ENCODE peak calls at places on chromosomes 16 and 17, in eight cellular contexts. One of them, this sample, is unnamed.
A peak's percentile ranks its signal among the peaks of the same experiment; 100 is the strongest.

GRCh38 chr17:42118545-42118944 is 2.6 kb downstream of the KAT2A start:
- DNase-seq in DND-41: peak; percentile 57
- DNase-seq in OCI-LY7: peak; percentile 71
- DNase-seq in K562: peak; percentile 59
- DNase-seq in neural progenitor cell: peak; percentile 44
- DNase-seq in A549: peak; percentile 84
- DNase-seq in IMR-90: peak; percentile 25
- DNase-seq in fibroblast of lung: peak; percentile 17
- DNase-seq in this sample: no peak

GRCh38 chr16:81717662-81718189 is 61.4 kb upstream of the PLCG2 start:
- DNase-seq in DND-41: no peak
- DNase-seq in OCI-LY7: no peak
- DNase-seq in K562: no peak
- DNase-seq in neural progenitor cell: no peak
- DNase-seq in A549: no peak
- DNase-seq in IMR-90: no peak
- DNase-seq in fibroblast of lung: no peak
- DNase-seq in this sample: no peak

GRCh38 chr17:13002761-13003453 is 14.9 kb downstream of the ELAC2 start:
- DNase-seq in DND-41: peak; percentile 34
- DNase-seq in OCI-LY7: peak; percentile 67
- DNase-seq in K562: peak; percentile 63
- DNase-seq in neural progenitor cell: peak; percentile 87
- DNase-seq in A549: peak; percentile 80
- DNase-seq in IMR-90: peak; percentile 77
- DNase-seq in fibroblast of lung: peak; percentile 79
- DNase-seq in this sample: no peak

GRCh38 chr17:76480676-76481075 is 13.3 kb downstream of the AANAT start:
- DNase-seq in DND-41: no peak
- DNase-seq in OCI-LY7: peak; percentile 85
- DNase-seq in K562: no peak
- DNase-seq in neural progenitor cell: peak; percentile 45
- DNase-seq in A549: no peak
- DNase-seq in IMR-90: no peak
- DNase-seq in fibroblast of lung: no peak
- DNase-seq in this sample: no peak

GRCh38 chr17:41024702-41025101 is 2.3 kb downstream of the KRTAP1-5 start:
- DNase-seq in DND-41: no peak
- DNase-seq in OCI-LY7: no peak
- DNase-seq in K562: no peak
- DNase-seq in neural progenitor cell: no peak
- DNase-seq in A549: no peak
- DNase-seq in IMR-90: peak; percentile 14
- DNase-seq in fibroblast of lung: no peak
- DNase-seq in this sample: no peak

GRCh38 chr16:82092711-82093110 is 57.7 kb downstream of the HSD17B2 start:
- DNase-seq in DND-41: no peak
- DNase-seq in OCI-LY7: no peak
- DNase-seq in K562: no peak
- DNase-seq in neural progenitor cell: no peak
- DNase-seq in A549: no peak
- DNase-seq in IMR-90: peak; percentile 4
- DNase-seq in fibroblast of lung: no peak
- DNase-seq in this sample: no peak

GRCh38 chr16:104355-104754 is 26.3 kb downstream of the MPG start:
- DNase-seq in DND-41: no peak
- DNase-seq in OCI-LY7: no peak
- DNase-seq in K562: no peak
- DNase-seq in neural progenitor cell: no peak
- DNase-seq in A549: no peak
- DNase-seq in IMR-90: no peak
- DNase-seq in fibroblast of lung: no peak
- DNase-seq in this sample: no peak

GRCh38 chr17:46979023-46979870 is at the start of gene RPRML:
- DNase-seq in DND-41: peak; percentile 50
- DNase-seq in OCI-LY7: peak; percentile 73
- DNase-seq in K562: peak; percentile 39
- DNase-seq in neural progenitor cell: peak; percentile 77
- DNase-seq in A549: peak; percentile 25
- DNase-seq in IMR-90: no peak
- DNase-seq in fibroblast of lung: no peak
- DNase-seq in this sample: peak; percentile 40

GRCh38 chr17:18182978-18183333 is 672 bp upstream of the ALKBH5 start:
- DNase-seq in DND-41: peak; percentile 86
- DNase-seq in OCI-LY7: peak; percentile 85
- DNase-seq in K562: peak; percentile 83
- DNase-seq in neural progenitor cell: no peak
- DNase-seq in A549: peak; percentile 87
- DNase-seq in IMR-90: peak; percentile 78
- DNase-seq in fibroblast of lung: no peak
- DNase-seq in this sample: peak; percentile 69

GRCh38 chr16:10965440-10966039 is 21.2 kb downstream of the CLEC16A start:
- DNase-seq in DND-41: peak; percentile 30
- DNase-seq in OCI-LY7: peak; percentile 30
- DNase-seq in K562: peak; percentile 32
- DNase-seq in neural progenitor cell: no peak
- DNase-seq in A549: no peak
- DNase-seq in IMR-90: no peak
- DNase-seq in fibroblast of lung: no peak
- DNase-seq in this sample: no peak

GRCh38 chr17:5238333-5238732 is 3.7 kb upstream of the SCIMP start:
- DNase-seq in DND-41: no peak
- DNase-seq in OCI-LY7: peak; percentile 67
- DNase-seq in K562: no peak
- DNase-seq in neural progenitor cell: no peak
- DNase-seq in A549: no peak
- DNase-seq in IMR-90: no peak
- DNase-seq in fibroblast of lung: no peak
- DNase-seq in this sample: no peak

GRCh38 chr16:50992366-50993032 is 158.6 kb downstream of the SALL1 start:
- DNase-seq in DND-41: no peak
- DNase-seq in OCI-LY7: no peak
- DNase-seq in K562: no peak
- DNase-seq in neural progenitor cell: no peak
- DNase-seq in A549: no peak
- DNase-seq in IMR-90: no peak
- DNase-seq in fibroblast of lung: no peak
- DNase-seq in this sample: no peak

GRCh38 chr17:37844158-37844976 is 79.8 kb upstream of the TBC1D3K start:
- DNase-seq in DND-41: no peak
- DNase-seq in OCI-LY7: peak; percentile 49
- DNase-seq in K562: peak; percentile 67
- DNase-seq in neural progenitor cell: peak; percentile 85
- DNase-seq in A549: peak; percentile 87
- DNase-seq in IMR-90: peak; percentile 58
- DNase-seq in fibroblast of lung: peak; percentile 45
- DNase-seq in this sample: no peak

GRCh38 chr16:81632392-81633146 is 146.5 kb upstream of the PLCG2 start:
- DNase-seq in DND-41: peak; percentile 76
- DNase-seq in OCI-LY7: no peak
- DNase-seq in K562: peak; percentile 88
- DNase-seq in neural progenitor cell: no peak
- DNase-seq in A549: peak; percentile 60
- DNase-seq in IMR-90: peak; percentile 94
- DNase-seq in fibroblast of lung: peak; percentile 89
- DNase-seq in this sample: peak; percentile 79

GRCh38 chr16:84530590-84530989 is 26.1 kb upstream of the MEAK7 start:
- DNase-seq in DND-41: no peak
- DNase-seq in OCI-LY7: no peak
- DNase-seq in K562: no peak
- DNase-seq in neural progenitor cell: no peak
- DNase-seq in A549: no peak
- DNase-seq in IMR-90: no peak
- DNase-seq in fibroblast of lung: no peak
- DNase-seq in this sample: no peak

DNA sequence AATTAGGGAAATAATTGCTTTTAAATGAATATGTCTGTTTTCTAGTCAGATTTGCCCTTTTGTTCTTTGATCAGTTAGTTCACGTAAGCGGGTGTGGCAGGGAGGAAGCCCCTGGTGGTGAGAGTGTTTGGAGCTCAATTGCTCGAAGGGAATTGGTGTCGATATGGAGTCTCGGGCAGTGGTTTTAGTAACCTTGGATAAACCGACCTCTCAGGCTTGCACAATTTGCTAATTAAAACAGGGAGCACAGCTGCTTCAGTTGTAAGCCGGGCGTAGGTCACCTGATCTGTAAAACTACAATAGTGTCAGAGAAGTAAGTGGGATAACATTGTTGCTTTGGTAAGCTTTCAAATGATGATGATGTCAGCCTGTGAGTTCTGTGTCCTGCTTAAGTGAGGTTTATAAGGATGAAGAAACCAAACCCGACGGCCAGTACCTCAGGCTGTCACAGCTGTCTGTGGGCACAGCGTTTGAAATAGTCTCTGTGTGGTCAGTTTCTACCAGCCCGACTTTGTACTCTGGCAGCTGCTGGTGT is 2.9 kb downstream of the ZNF750 start:
- DNase-seq in DND-41: no peak
- DNase-seq in OCI-LY7: no peak
- DNase-seq in K562: no peak
- DNase-seq in neural progenitor cell: peak; percentile 37
- DNase-seq in A549: no peak
- DNase-seq in IMR-90: no peak
- DNase-seq in fibroblast of lung: peak; percentile 24
- DNase-seq in this sample: no peak
- TF ChIP-seq CTCF in DND-41: peak; percentile 29
- TF ChIP-seq CTCF in OCI-LY7: no peak
- TF ChIP-seq CTCF in K562: no peak
- TF ChIP-seq CTCF in neural progenitor cell: peak; percentile 47
- TF ChIP-seq CTCF in A549: no peak
- TF ChIP-seq CTCF in IMR-90: no peak
- TF ChIP-seq CTCF in fibroblast of lung: peak; percentile 23
- TF ChIP-seq CTCF in this sample: no peak

DNA sequence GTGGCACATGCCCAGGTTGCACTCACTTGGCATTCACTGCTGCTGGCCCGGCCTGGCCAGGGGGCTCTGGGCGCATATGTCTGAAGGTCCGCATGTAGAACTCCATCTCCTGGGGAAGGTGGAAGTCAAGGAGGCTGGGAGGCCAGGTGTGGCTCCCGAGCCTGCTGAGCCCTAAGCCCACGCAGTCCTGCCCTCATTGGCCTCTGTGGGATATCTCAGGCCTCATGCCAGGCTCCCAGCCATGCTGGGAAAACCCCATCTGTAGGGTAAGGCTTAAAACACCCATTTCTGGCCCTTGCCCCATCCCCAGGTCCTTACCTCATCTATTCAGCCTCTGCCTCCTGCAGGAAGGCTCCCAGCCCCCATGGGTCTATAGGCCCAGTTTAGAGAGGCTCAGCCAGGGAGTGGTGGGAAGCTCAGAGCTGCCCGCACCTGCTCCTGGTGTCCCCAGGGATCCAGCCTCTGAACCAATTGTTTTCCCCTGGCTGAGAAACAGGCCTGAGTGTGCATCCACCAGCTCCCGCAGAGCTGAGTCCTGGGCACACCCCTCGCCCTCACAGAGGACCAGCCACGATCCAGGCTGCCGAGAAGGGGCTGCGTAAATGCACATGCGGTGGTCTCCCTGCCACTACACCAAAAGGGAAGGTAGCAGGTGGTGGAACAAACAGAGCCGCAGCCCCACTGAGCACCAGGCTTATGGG is 2.3 kb upstream of the TPPP3 start:
- DNase-seq in DND-41: no peak
- DNase-seq in OCI-LY7: no peak
- DNase-seq in K562: no peak
- DNase-seq in neural progenitor cell: peak; percentile 67
- DNase-seq in A549: no peak
- DNase-seq in IMR-90: peak; percentile 72
- DNase-seq in fibroblast of lung: no peak
- DNase-seq in this sample: no peak
- H3K27ac ChIP-seq in DND-41: no peak overlapping the region
- H3K27ac ChIP-seq in OCI-LY7: no peak overlapping the region
- H3K27ac ChIP-seq in K562: no peak overlapping the region
- H3K27ac ChIP-seq in neural progenitor cell: no peak overlapping the region
- H3K27ac ChIP-seq in A549: peak overlapping the region; percentile 68
- H3K27ac ChIP-seq in IMR-90: no peak overlapping the region
- H3K27ac ChIP-seq in fibroblast of lung: peak overlapping the region; percentile 13
- H3K27ac ChIP-seq in this sample: no peak overlapping the region

GRCh38 chr16:56847173-56847948 is 17.6 kb upstream of the SLC12A3 start:
- DNase-seq in DND-41: peak; percentile 41
- DNase-seq in OCI-LY7: peak; percentile 53
- DNase-seq in K562: no peak
- DNase-seq in neural progenitor cell: no peak
- DNase-seq in A549: no peak
- DNase-seq in IMR-90: no peak
- DNase-seq in fibroblast of lung: no peak
- DNase-seq in this sample: no peak

GRCh38 chr16:56848056-56848936 is 16.7 kb upstream of the SLC12A3 start:
- DNase-seq in DND-41: no peak
- DNase-seq in OCI-LY7: no peak
- DNase-seq in K562: peak; percentile 23
- DNase-seq in neural progenitor cell: no peak
- DNase-seq in A549: no peak
- DNase-seq in IMR-90: peak; percentile 79
- DNase-seq in fibroblast of lung: peak; percentile 73
- DNase-seq in this sample: no peak

GRCh38 chr16:56851671-56852400 is 13.2 kb upstream of the SLC12A3 start:
- DNase-seq in DND-41: no peak
- DNase-seq in OCI-LY7: peak; percentile 65
- DNase-seq in K562: peak; percentile 20
- DNase-seq in neural progenitor cell: peak; percentile 55
- DNase-seq in A549: no peak
- DNase-seq in IMR-90: peak; percentile 50
- DNase-seq in fibroblast of lung: peak; percentile 49
- DNase-seq in this sample: no peak

GRCh38 chr16:56849690-56850680 is 15.0 kb upstream of the SLC12A3 start:
- DNase-seq in DND-41: no peak
- DNase-seq in OCI-LY7: no peak
- DNase-seq in K562: no peak
- DNase-seq in neural progenitor cell: no peak
- DNase-seq in A549: no peak
- DNase-seq in IMR-90: peak; percentile 38
- DNase-seq in fibroblast of lung: peak; percentile 37
- DNase-seq in this sample: no peak

GRCh38 chr16:56848955-56849689 is 15.9 kb upstream of the SLC12A3 start:
- DNase-seq in DND-41: peak; percentile 28
- DNase-seq in OCI-LY7: peak; percentile 41
- DNase-seq in K562: no peak
- DNase-seq in neural progenitor cell: no peak
- DNase-seq in A549: no peak
- DNase-seq in IMR-90: peak; percentile 78
- DNase-seq in fibroblast of lung: peak; percentile 60
- DNase-seq in this sample: no peak
- H3K4me2 ChIP-seq in DND-41: no peak overlapping the region
- H3K4me2 ChIP-seq in OCI-LY7: peak overlapping the region; percentile 35
- H3K4me2 ChIP-seq in K562: no peak overlapping the region
- H3K4me2 ChIP-seq in neural progenitor cell: no peak overlapping the region
- H3K4me2 ChIP-seq in A549: peak overlapping the region; percentile 27
- H3K4me2 ChIP-seq in IMR-90: peak overlapping the region; percentile 6
- H3K4me2 ChIP-seq in fibroblast of lung: no peak overlapping the region
- H3K4me2 ChIP-seq in this sample: no peak overlapping the region

DNA sequence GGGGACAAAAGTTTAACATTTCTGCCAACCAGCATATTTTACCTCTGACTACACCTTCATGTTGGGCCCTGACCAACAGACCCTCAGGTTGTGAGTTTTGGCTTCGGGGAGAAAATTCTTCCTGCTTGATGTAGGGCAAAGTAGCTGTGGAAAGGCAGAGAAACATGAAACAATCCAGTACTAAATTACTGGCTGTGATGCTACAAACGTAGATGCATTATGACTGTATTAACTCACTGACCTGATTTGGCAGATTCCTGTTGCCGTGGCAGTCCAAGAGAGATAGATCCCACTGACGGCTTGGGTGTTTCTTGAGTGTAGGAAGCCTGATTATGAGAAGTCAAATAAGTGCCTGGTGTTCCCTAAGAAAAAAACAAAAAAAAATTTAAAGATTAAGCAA is 80.7 kb downstream of the TTC19 start:
- DNase-seq in DND-41: no peak
- DNase-seq in OCI-LY7: no peak
- DNase-seq in K562: no peak
- DNase-seq in neural progenitor cell: no peak
- DNase-seq in A549: no peak
- DNase-seq in IMR-90: no peak
- DNase-seq in fibroblast of lung: no peak
- DNase-seq in this sample: no peak
- TF ChIP-seq CTCF in DND-41: no peak
- TF ChIP-seq CTCF in OCI-LY7: no peak
- TF ChIP-seq CTCF in K562: no peak
- TF ChIP-seq CTCF in neural progenitor cell: no peak
- TF ChIP-seq CTCF in A549: no peak
- TF ChIP-seq CTCF in IMR-90: no peak
- TF ChIP-seq CTCF in fibroblast of lung: no peak
- TF ChIP-seq CTCF in this sample: no peak

This sample was measured in PC-9.